ENCODE peak calls at places on chromosomes 11 and 22, in four cellular contexts. P is H1, R is IMR-90, D is H9. S is an unnamed sample.

GRCh38 chr11:8941341-8942103 is 1.3 kb downstream of the ASCL3 start:
- DNase-seq in P (no peak), D (no peak), R (no peak), S (no peak)

GRCh38 chr11:60763692-60764369 is 7.2 kb downstream of the MS4A15 start:
- DNase-seq in D (no peak), R (no peak), P (no peak), S (peak; percentile 16)

GRCh38 chr22:46996595-46997310 is 234.3 kb downstream of the TBC1D22A start:
- DNase-seq in D (no peak), P (no peak), R (no peak), S (no peak)

GRCh38 chr11:101176381-101176780 is 46.8 kb upstream of the PGR start:
- DNase-seq in R (no peak), P (no peak), D (no peak), S (no peak)

GRCh38 chr22:25193548-25193947 is 6.1 kb upstream of the CRYBB3 start:
- DNase-seq in R (no peak), P (no peak), D (peak; percentile 45), S (peak; percentile 46)

GRCh38 chr11:97974798-97975498 is 1045.8 kb upstream of the CNTN5 start:
- DNase-seq in D (no peak), R (no peak), P (no peak), S (no peak)

GRCh38 chr11:23471878-23472277 is 611.6 kb upstream of the CCDC179 start:
- DNase-seq in D (no peak), R (no peak), P (no peak), S (no peak)

GRCh38 chr22:48476599-48476998 is 1351.1 kb downstream of the BRD1 start:
- DNase-seq in D (peak; percentile 12), P (no peak), R (no peak), S (no peak)

GRCh38 chr11:43924112-43924855 is 18.2 kb upstream of the C11orf96 start:
- DNase-seq in P (no peak), R (no peak), D (peak; percentile 71), S (no peak)

GRCh38 chr11:32386770-32387377 is 48.5 kb downstream of the WT1 start:
- DNase-seq in P (no peak), D (no peak), R (peak; percentile 7), S (peak; percentile 23)

GRCh38 chr22:38759005-38759404 is 3.2 kb upstream of the SUN2 start:
- DNase-seq in P (no peak), R (no peak), D (no peak), S (no peak)

GRCh38 chr11:55714982-55715888 is 53.2 kb downstream of the OR4C6 start:
- DNase-seq in D (no peak), P (peak; percentile 78), R (no peak), S (peak; percentile 18)

GRCh38 chr22:46815559-46815895 is 53.1 kb downstream of the TBC1D22A start:
- DNase-seq in P (peak; percentile 43), D (no peak), R (no peak), S (no peak)

GRCh38 chr11:28107331-28107725 is 628 bp downstream of the KIF18A start:
- DNase-seq in P (no peak), D (no peak), R (peak; percentile 37), S (peak; percentile 53)

GRCh38 chr11:93542753-93543246 is 391 bp downstream of the SMCO4 start:
- DNase-seq in D (peak; percentile 45), P (peak; percentile 84), R (no peak), S (peak; percentile 58)

GRCh38 chr22:23521442-23522113 is 58.5 kb downstream of the IGLL1 start:
- DNase-seq in R (peak; percentile 75), P (peak; percentile 91), D (peak; percentile 92), S (peak; percentile 98)

GRCh38 chr22:23137468-23137867 is 4.3 kb downstream of the RSPH14 start:
- DNase-seq in R (no peak), D (no peak), P (no peak), S (no peak)

GRCh38 chr11:13278620-13279486 is 1.3 kb downstream of the BMAL1 start:
- DNase-seq in R (no peak), P (peak; percentile 58), D (no peak), S (peak; percentile 50)

GRCh38 chr11:35593143-35593542 is 25.1 kb upstream of the FJX1 start:
- DNase-seq in P (no peak), R (peak; percentile 83), D (no peak), S (peak; percentile 61)

GRCh38 chr22:17705565-17706450 is 67.3 kb downstream of the BCL2L13 start:
- DNase-seq in P (no peak), R (peak; percentile 6), D (no peak), S (no peak)

GRCh38 chr11:120243221-120243620 is 3.3 kb downstream of the POU2F3 start:
- DNase-seq in R (no peak), D (no peak), P (no peak), S (no peak)

GRCh38 chr11:117449111-117449693 is 121.5 kb downstream of the CEP164 start:
- DNase-seq in R (no peak), P (no peak), D (peak; percentile 14), S (peak; percentile 65)

GRCh38 chr11:10623797-10624761 is 55.6 kb upstream of the LYVE1 start:
- DNase-seq in P (peak; percentile 84), R (peak; percentile 37), D (peak; percentile 72), S (peak; percentile 75)

GRCh38 chr11:69061713-69062053 is 13.0 kb downstream of the TPCN2 start:
- DNase-seq in P (no peak), D (no peak), R (no peak), S (no peak)

GRCh38 chr11:130762342-130763037 is 153.8 kb downstream of the SNX19 start:
- DNase-seq in R (no peak), P (no peak), D (no peak), S (no peak)

GRCh38 chr11:88377661-88378060 is 40.1 kb upstream of the CTSC start:
- DNase-seq in R (no peak), P (no peak), D (no peak), S (no peak)

GRCh38 chr11:127445476-127445875 is 444.9 kb upstream of the KIRREL3 start:
- DNase-seq in D (no peak), R (no peak), P (no peak), S (peak; percentile 8)

GRCh38 chr11:69999721-70000120 is 78.4 kb upstream of the ANO1 start:
- DNase-seq in P (no peak), R (no peak), D (peak; percentile 46), S (peak; percentile 17)

GRCh38 chr11:110873953-110874352 is 161.7 kb upstream of the ARHGAP20 start:
- DNase-seq in D (no peak), R (no peak), P (no peak), S (no peak)

GRCh38 chr11:68509105-68509504 is 48.6 kb downstream of the PPP6R3 start:
- DNase-seq in P (no peak), R (peak; percentile 11), D (no peak), S (no peak)

DNA sequence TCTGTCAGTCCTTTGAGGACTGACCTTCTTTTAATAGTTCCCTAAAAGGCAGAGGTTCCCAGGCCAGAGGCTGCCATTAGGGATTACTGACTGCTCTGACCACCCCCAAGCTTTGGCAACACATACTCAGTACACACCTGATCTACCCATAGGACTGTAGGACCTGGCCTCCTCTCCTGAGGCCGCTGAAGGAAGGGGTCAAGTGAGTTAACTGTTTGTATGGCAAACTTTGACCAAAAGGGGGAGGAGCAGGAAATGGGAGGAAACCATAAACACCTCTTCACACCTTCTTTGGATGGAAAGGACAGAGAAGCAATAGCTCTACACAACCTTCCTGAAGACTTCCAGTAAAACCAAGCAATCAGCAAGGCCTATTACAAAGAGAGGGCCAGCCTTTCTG is 104.0 kb downstream of the APOL5 start:
- DNase-seq in R (no peak), D (no peak), P (no peak), S (peak; percentile 74)
- H4K5ac ChIP-seq in R (no peak overlapping the region), D (no peak overlapping the region), P (no peak overlapping the region), S (no peak overlapping the region)

DNA sequence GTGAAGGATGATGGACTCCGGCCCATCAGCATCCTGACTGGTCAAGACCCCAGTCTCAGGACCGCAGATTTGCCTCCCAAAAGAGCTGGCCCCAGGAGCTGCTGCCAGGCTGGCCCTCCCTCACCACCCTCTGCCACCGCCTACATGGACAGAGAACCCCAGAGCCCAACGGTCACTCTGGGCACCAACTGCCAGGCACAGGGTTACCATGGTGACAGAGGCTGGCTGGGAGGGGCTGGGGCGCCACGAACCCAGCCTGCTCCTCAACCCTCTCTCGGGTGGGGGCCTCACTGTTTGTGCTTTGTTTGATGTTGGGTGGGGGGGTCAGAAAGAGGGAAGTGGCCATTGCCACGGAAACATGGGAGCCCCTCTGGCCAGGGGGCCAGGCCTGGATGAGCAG is 55.8 kb downstream of the ELFN2 start:
- DNase-seq in R (no peak), P (no peak), D (no peak), S (no peak)
- H4K5ac ChIP-seq in R (no peak overlapping the region), P (no peak overlapping the region), D (no peak overlapping the region), S (no peak overlapping the region)

DNA sequence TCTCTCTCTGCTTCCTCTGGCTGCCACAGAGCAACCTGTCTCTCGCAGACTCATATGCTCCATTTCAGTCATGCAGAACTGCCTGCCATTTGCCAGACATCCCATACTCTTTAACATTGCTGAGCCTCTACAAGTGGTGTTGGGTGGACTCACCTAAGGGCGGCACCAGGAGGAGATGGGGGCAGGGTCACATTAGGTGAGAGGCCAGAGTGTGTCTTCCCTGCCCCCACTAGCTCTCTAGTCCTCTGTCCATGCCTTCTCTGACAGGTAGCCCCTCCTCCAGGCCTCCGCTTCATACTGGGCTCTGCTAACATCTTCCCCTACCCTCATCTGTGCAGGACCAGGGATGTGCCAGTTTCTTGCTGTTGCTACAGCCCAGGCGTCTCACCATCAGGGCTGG is 366.3 kb downstream of the TENM4 start:
- DNase-seq in P (no peak), R (no peak), D (no peak), S (no peak)
- H4K5ac ChIP-seq in P (no peak overlapping the region), R (no peak overlapping the region), D (no peak overlapping the region), S (no peak overlapping the region)

GRCh38 chr11:65506316-65506769 is 7.5 kb downstream of the MALAT1 start:
- DNase-seq in D (no peak), R (no peak), P (no peak), S (no peak)
- H4K5ac ChIP-seq in D (no peak overlapping the region), R (no peak overlapping the region), P (no peak overlapping the region), S (no peak overlapping the region)

S was measured in mesendoderm.